ENCODE peak calls at places on chromosome 15, in six cellular contexts. X, U, Y, M, Z and I are unnamed samples.

GRCh38 chr15:66147440-66147839 is 106.1 kb downstream of the MEGF11 start:
- DNase-seq in X (no peak), U (no peak), Y (no peak), M (no peak), Z (no peak), I (no peak)

GRCh38 chr15:77525411-77525811 is 104.7 kb downstream of the HMG20A start:
- DNase-seq in X (peak), U (no peak), Y (no peak), M (no peak), Z (peak), I (no peak)

GRCh38 chr15:66145242-66146182 is 108.0 kb downstream of the MEGF11 start:
- DNase-seq in X (no peak), U (no peak), Y (no peak), M (peak), Z (no peak), I (no peak)

GRCh38 chr15:61974759-61975158 is 85.5 kb downstream of the VPS13C start:
- DNase-seq in X (no peak), U (no peak), Y (no peak), M (no peak), Z (no peak), I (no peak)

GRCh38 chr15:69531302-69532027 is 78.8 kb downstream of the RPLP1 start:
- DNase-seq in X (no peak), U (no peak), Y (no peak), M (no peak), Z (no peak), I (peak)

GRCh38 chr15:71143373-71144310 is 28.4 kb downstream of the THSD4 start:
- DNase-seq in X (no peak), U (no peak), Y (no peak), M (no peak), Z (no peak), I (no peak)

GRCh38 chr15:77456746-77457618 is 36.3 kb downstream of the HMG20A start:
- DNase-seq in X (no peak), U (no peak), Y (no peak), M (no peak), Z (no peak), I (no peak)

GRCh38 chr15:57306944-57307411 is 69.3 kb upstream of the CGNL1 start:
- DNase-seq in X (no peak), U (no peak), Y (no peak), M (no peak), Z (peak), I (no peak)

GRCh38 chr15:100878601-100879000 is 1.0 kb upstream of the ALDH1A3 start:
- DNase-seq in X (no peak), U (no peak), Y (no peak), M (no peak), Z (no peak), I (no peak)

GRCh38 chr15:83292317-83292716 is 7.9 kb upstream of the BNC1 start:
- DNase-seq in X (no peak), U (no peak), Y (no peak), M (no peak), Z (no peak), I (no peak)

GRCh38 chr15:84658080-84658787 is at the start of gene NMB:
- DNase-seq in X (peak), U (peak), Y (peak), M (peak), Z (peak), I (peak)

GRCh38 chr15:39497759-39498565 is 82.9 kb upstream of the THBS1 start:
- DNase-seq in X (no peak), U (no peak), Y (no peak), M (peak), Z (no peak), I (no peak)

GRCh38 chr15:48937886-48938285 is 25.8 kb downstream of the SHC4 start:
- DNase-seq in X (no peak), U (no peak), Y (no peak), M (no peak), Z (no peak), I (no peak)

GRCh38 chr15:52220896-52221660 is 29.9 kb upstream of the GNB5 start:
- DNase-seq in X (no peak), U (no peak), Y (no peak), M (no peak), Z (no peak), I (no peak)

GRCh38 chr15:52221730-52222129 is 30.5 kb upstream of the GNB5 start:
- DNase-seq in X (no peak), U (no peak), Y (no peak), M (no peak), Z (no peak), I (no peak)

GRCh38 chr15:52217186-52217585 is 26.0 kb upstream of the GNB5 start:
- DNase-seq in X (no peak), U (no peak), Y (no peak), M (no peak), Z (no peak), I (no peak)

GRCh38 chr15:52218816-52219215 is 27.6 kb upstream of the GNB5 start:
- DNase-seq in X (no peak), U (no peak), Y (no peak), M (no peak), Z (no peak), I (no peak)

DNA sequence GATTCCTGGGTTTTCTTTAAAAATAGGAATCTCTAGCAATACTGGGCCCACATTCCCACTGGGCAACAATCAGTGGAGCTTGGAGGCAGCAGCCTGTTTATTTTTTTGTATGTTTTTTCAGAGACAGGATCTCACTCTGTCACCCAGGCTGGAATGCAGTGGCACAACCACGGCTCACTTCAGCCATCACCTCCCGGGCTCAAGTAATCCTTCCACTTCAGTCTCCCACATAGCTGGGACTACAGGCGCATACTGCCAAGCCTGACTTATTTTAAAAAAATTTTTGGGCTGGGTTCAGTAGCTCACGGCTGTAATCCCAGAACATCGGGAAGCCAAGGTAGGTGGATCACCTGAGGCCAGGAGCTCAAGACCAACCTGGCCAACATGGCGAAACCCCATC is 29.1 kb upstream of the GNB5 start:
- DNase-seq in X (no peak), U (no peak), Y (no peak), M (no peak), Z (no peak), I (no peak)
- H3K4me3 ChIP-seq in X (no peak), U (no peak), Y (no peak), M (no peak), Z (no peak), I (no peak)

DNA sequence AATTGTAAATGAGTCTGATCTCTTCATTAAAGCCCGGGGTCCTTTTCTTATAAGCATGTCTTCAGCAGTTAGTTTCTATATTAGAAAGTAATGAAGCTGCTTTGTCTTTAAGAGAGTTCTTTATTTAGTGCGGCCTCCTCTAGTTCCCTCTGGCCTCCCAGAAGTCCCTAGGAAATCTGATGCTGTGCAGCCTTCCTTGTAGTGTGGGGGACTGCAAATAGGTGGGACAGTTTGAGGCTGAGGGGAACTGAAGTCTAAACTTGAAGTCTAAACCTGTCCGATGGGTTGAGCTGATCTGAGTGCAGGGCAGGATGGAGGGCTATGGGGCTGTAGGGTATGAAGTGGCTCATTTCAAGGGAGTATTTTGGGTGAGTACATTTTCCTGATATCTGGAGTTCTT is 1.4 kb downstream of the CD276 start:
- DNase-seq in X (no peak), U (no peak), Y (no peak), M (no peak), Z (no peak), I (no peak)
- H3K4me3 ChIP-seq in X (peak), U (no peak), Y (peak), M (peak), Z (peak), I (no peak)

DNA sequence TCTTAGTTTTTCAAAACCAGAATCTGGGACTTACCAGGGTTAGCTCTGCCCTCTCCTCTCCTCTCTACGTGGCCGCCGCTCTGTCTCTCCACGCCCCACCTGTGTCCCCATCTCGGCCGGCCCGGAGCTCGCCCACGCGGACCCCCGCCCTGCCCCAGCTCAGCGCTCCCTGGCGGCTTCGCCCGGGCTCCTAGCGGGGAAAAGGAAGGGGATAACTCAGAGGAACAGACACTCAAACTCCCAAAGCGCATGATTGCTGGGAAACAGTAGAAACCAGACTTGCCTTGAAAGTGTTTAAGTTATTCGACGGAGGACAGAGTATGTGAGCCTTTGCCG is 5.4 kb downstream of the ISL2 start:
- DNase-seq in X (no peak), U (no peak), Y (no peak), M (no peak), Z (no peak), I (no peak)
- H3K4me3 ChIP-seq in X (peak), U (no peak), Y (no peak), M (no peak), Z (no peak), I (no peak)

GRCh38 chr15:40956543-40956982 is 3.3 kb downstream of the CHAC1 start:
- DNase-seq in X (no peak), U (no peak), Y (no peak), M (peak), Z (no peak), I (no peak)
- H3K4me3 ChIP-seq in X (no peak), U (no peak), Y (no peak), M (no peak), Z (no peak), I (no peak)

GRCh38 chr15:28286031-28286430 is 35.9 kb downstream of the HERC2 start:
- DNase-seq in X (no peak), U (no peak), Y (no peak), M (no peak), Z (no peak), I (no peak)

GRCh38 chr15:28289694-28290463 is 32.1 kb downstream of the HERC2 start:
- DNase-seq in X (no peak), U (no peak), Y (no peak), M (no peak), Z (no peak), I (no peak)
- H3K4me3 ChIP-seq in X (no peak), U (no peak), Y (no peak), M (no peak), Z (no peak), I (no peak)

GRCh38 chr15:81103857-81104256 is 30.2 kb upstream of the CFAP161 start:
- DNase-seq in X (no peak), U (no peak), Y (no peak), M (no peak), Z (no peak), I (no peak)
- H3K4me3 ChIP-seq in X (no peak), U (no peak), Y (no peak), M (no peak), Z (no peak), I (no peak)